ENCODE peak calls at places on chromosomes 7 and 10, in nine cellular contexts. One of them, this sample, is unnamed.

GRCh38 chr7:94305836-94306235 is 88.9 kb upstream of the COL1A2 start:
- DNase-seq in endodermal cell: no peak
- DNase-seq in CD4-positive, CD25-positive, alpha-beta regulatory T cell: no peak
- DNase-seq in WERI-Rb-1: no peak
- DNase-seq in small intestine: no peak
- DNase-seq in mesendoderm: no peak
- DNase-seq in psoas muscle: no peak
- DNase-seq in right atrium auricular region: no peak
- DNase-seq in fibroblast of lung: no peak
- DNase-seq in this sample: no peak

GRCh38 chr10:112227331-112227961 is 43.9 kb upstream of the GPAM start:
- DNase-seq in fibroblast of lung: peak
- DNase-seq in CD4-positive, CD25-positive, alpha-beta regulatory T cell: no peak
- DNase-seq in mesendoderm: no peak
- DNase-seq in WERI-Rb-1: no peak
- DNase-seq in right atrium auricular region: no peak
- DNase-seq in small intestine: no peak
- DNase-seq in endodermal cell: no peak
- DNase-seq in psoas muscle: no peak
- DNase-seq in this sample: no peak

GRCh38 chr7:100418930-100419659 is 9.4 kb downstream of the ZCWPW1 start:
- DNase-seq in right atrium auricular region: no peak
- DNase-seq in mesendoderm: no peak
- DNase-seq in endodermal cell: no peak
- DNase-seq in WERI-Rb-1: no peak
- DNase-seq in small intestine: no peak
- DNase-seq in CD4-positive, CD25-positive, alpha-beta regulatory T cell: no peak
- DNase-seq in psoas muscle: no peak
- DNase-seq in fibroblast of lung: peak
- DNase-seq in this sample: no peak

GRCh38 chr10:32237644-32238345 is 109.2 kb downstream of the EPC1 start:
- DNase-seq in right atrium auricular region: no peak
- DNase-seq in endodermal cell: no peak
- DNase-seq in fibroblast of lung: peak
- DNase-seq in mesendoderm: no peak
- DNase-seq in CD4-positive, CD25-positive, alpha-beta regulatory T cell: no peak
- DNase-seq in small intestine: no peak
- DNase-seq in WERI-Rb-1: no peak
- DNase-seq in psoas muscle: no peak
- DNase-seq in this sample: no peak

GRCh38 chr7:146366938-146367337 is 250.3 kb downstream of the CNTNAP2 start:
- DNase-seq in psoas muscle: no peak
- DNase-seq in endodermal cell: no peak
- DNase-seq in mesendoderm: no peak
- DNase-seq in CD4-positive, CD25-positive, alpha-beta regulatory T cell: no peak
- DNase-seq in right atrium auricular region: no peak
- DNase-seq in small intestine: no peak
- DNase-seq in fibroblast of lung: peak
- DNase-seq in WERI-Rb-1: no peak
- DNase-seq in this sample: no peak

GRCh38 chr10:14772399-14772798 is 2.3 kb downstream of the FAM107B start:
- DNase-seq in small intestine: no peak
- DNase-seq in mesendoderm: no peak
- DNase-seq in psoas muscle: no peak
- DNase-seq in right atrium auricular region: no peak
- DNase-seq in CD4-positive, CD25-positive, alpha-beta regulatory T cell: no peak
- DNase-seq in endodermal cell: no peak
- DNase-seq in WERI-Rb-1: no peak
- DNase-seq in fibroblast of lung: no peak
- DNase-seq in this sample: no peak

GRCh38 chr10:101653536-101653935 is 41.4 kb downstream of the FBXW4 start:
- DNase-seq in CD4-positive, CD25-positive, alpha-beta regulatory T cell: no peak
- DNase-seq in fibroblast of lung: no peak
- DNase-seq in small intestine: no peak
- DNase-seq in mesendoderm: no peak
- DNase-seq in right atrium auricular region: no peak
- DNase-seq in psoas muscle: no peak
- DNase-seq in WERI-Rb-1: no peak
- DNase-seq in endodermal cell: no peak
- DNase-seq in this sample: no peak

GRCh38 chr10:83212632-83213349 is 926.5 kb upstream of the GHITM start:
- DNase-seq in CD4-positive, CD25-positive, alpha-beta regulatory T cell: no peak
- DNase-seq in fibroblast of lung: peak
- DNase-seq in mesendoderm: peak
- DNase-seq in small intestine: no peak
- DNase-seq in psoas muscle: no peak
- DNase-seq in WERI-Rb-1: no peak
- DNase-seq in endodermal cell: no peak
- DNase-seq in right atrium auricular region: no peak
- DNase-seq in this sample: no peak

GRCh38 chr10:17590969-17591645 is 26.1 kb downstream of the HACD1 start:
- DNase-seq in CD4-positive, CD25-positive, alpha-beta regulatory T cell: no peak
- DNase-seq in fibroblast of lung: no peak
- DNase-seq in WERI-Rb-1: no peak
- DNase-seq in psoas muscle: no peak
- DNase-seq in mesendoderm: no peak
- DNase-seq in right atrium auricular region: no peak
- DNase-seq in endodermal cell: no peak
- DNase-seq in small intestine: no peak
- DNase-seq in this sample: no peak

GRCh38 chr10:17585001-17585400 is 32.2 kb downstream of the HACD1 start:
- DNase-seq in fibroblast of lung: no peak
- DNase-seq in right atrium auricular region: no peak
- DNase-seq in mesendoderm: no peak
- DNase-seq in small intestine: no peak
- DNase-seq in endodermal cell: no peak
- DNase-seq in CD4-positive, CD25-positive, alpha-beta regulatory T cell: no peak
- DNase-seq in WERI-Rb-1: no peak
- DNase-seq in psoas muscle: no peak
- DNase-seq in this sample: no peak

GRCh38 chr10:17582015-17582414 is 35.2 kb downstream of the HACD1 start:
- DNase-seq in right atrium auricular region: no peak
- DNase-seq in small intestine: no peak
- DNase-seq in psoas muscle: no peak
- DNase-seq in fibroblast of lung: no peak
- DNase-seq in CD4-positive, CD25-positive, alpha-beta regulatory T cell: no peak
- DNase-seq in endodermal cell: no peak
- DNase-seq in mesendoderm: no peak
- DNase-seq in WERI-Rb-1: no peak
- DNase-seq in this sample: no peak

GRCh38 chr10:17588420-17588819 is 28.8 kb downstream of the HACD1 start:
- DNase-seq in right atrium auricular region: no peak
- DNase-seq in WERI-Rb-1: no peak
- DNase-seq in small intestine: no peak
- DNase-seq in endodermal cell: no peak
- DNase-seq in psoas muscle: no peak
- DNase-seq in mesendoderm: no peak
- DNase-seq in fibroblast of lung: no peak
- DNase-seq in CD4-positive, CD25-positive, alpha-beta regulatory T cell: no peak
- DNase-seq in this sample: no peak

DNA sequence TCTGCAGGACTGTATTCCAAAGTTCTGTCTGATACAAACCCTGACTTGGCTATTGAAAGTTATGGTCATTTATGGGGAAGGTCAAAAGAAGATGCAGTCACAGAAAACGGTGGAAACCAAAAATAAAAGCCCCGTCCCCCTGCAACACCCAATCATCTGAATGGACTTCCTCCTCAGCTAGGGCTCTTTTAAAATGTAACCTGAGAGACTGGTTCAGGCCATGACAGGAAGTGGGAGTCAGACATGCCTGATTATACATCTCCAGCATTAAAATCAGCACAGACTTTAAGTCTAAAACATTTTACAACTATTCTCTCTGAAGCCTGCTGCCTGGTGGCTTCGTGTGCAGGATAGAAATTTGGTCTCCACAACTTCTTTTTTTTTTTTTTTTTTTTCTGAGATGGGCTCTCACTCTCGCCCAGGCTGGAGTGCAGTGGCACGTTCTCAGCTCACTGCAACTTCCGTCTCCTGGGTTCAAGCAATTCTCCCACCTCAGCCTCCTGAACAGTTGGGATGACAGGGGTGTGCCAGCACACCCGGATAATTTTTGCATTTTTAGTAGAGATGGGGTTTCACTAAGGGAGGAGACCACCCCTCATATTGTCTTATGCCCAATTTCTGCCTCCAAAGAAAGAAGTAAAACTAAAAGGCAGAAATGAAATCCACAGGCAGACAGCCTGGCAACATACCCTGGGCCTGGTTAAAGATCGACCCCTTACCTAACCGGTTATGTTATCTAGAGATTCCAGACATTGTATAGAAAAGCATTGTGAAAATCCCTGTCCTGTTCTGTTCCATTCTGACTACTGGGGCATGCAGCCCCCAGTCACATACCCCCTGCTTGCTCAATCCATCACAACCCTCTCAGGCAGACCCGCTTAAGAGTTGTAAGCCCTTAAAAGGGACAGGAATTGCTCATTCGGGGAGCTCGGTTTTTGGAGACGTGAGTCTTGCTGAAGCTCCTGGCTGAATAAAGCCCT is 30.1 kb downstream of the HACD1 start:
- DNase-seq in psoas muscle: no peak
- DNase-seq in endodermal cell: no peak
- DNase-seq in WERI-Rb-1: no peak
- DNase-seq in CD4-positive, CD25-positive, alpha-beta regulatory T cell: no peak
- DNase-seq in mesendoderm: peak
- DNase-seq in small intestine: no peak
- DNase-seq in fibroblast of lung: peak
- DNase-seq in right atrium auricular region: no peak
- DNase-seq in this sample: no peak
- H3K27ac ChIP-seq in psoas muscle: no peak
- H3K27ac ChIP-seq in endodermal cell: no peak
- H3K27ac ChIP-seq in WERI-Rb-1: no peak
- H3K27ac ChIP-seq in CD4-positive, CD25-positive, alpha-beta regulatory T cell: no peak
- H3K27ac ChIP-seq in mesendoderm: no peak
- H3K27ac ChIP-seq in small intestine: no peak
- H3K27ac ChIP-seq in fibroblast of lung: no peak
- H3K27ac ChIP-seq in right atrium auricular region: no peak
- H3K27ac ChIP-seq in this sample: no peak

DNA sequence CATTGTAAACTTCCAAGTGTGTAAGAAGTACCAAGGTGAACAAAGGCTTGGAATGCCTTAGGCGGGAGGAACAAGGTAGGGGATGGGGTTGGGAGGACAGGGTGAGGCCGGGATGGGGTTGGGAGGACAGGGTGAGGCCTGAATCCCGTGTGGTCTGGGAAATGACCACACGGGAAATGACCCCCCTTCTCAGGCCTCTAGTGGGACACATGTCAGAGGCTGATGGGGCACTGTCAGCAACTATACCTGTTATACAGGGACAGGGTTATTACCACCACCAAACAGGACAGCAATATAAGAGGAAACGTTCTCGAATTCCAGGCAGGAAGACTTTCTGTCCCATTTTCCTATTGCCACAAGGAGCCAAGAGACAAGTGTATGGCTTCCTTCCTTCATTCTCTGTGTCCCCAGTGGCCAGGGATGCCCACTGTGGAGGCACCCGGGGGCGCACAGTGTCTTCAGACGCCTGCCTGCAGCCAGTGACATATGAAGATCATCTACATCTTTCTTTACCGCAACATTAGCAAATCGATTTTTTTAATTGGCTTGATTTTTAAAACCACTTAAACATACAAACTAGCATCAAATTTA is 1.3 kb downstream of the MKI67 start:
- DNase-seq in psoas muscle: no peak
- DNase-seq in small intestine: peak
- DNase-seq in CD4-positive, CD25-positive, alpha-beta regulatory T cell: no peak
- DNase-seq in endodermal cell: no peak
- DNase-seq in mesendoderm: peak
- DNase-seq in WERI-Rb-1: no peak
- DNase-seq in right atrium auricular region: no peak
- DNase-seq in fibroblast of lung: no peak
- DNase-seq in this sample: no peak
- H3K27ac ChIP-seq in psoas muscle: no peak
- H3K27ac ChIP-seq in small intestine: no peak
- H3K27ac ChIP-seq in CD4-positive, CD25-positive, alpha-beta regulatory T cell: peak
- H3K27ac ChIP-seq in endodermal cell: no peak
- H3K27ac ChIP-seq in mesendoderm: no peak
- H3K27ac ChIP-seq in WERI-Rb-1: peak
- H3K27ac ChIP-seq in right atrium auricular region: no peak
- H3K27ac ChIP-seq in fibroblast of lung: peak
- H3K27ac ChIP-seq in this sample: no peak

GRCh38 chr10:2214035-2214434 is 476.7 kb upstream of the ADARB2 start:
- DNase-seq in mesendoderm: no peak
- DNase-seq in psoas muscle: no peak
- DNase-seq in endodermal cell: no peak
- DNase-seq in right atrium auricular region: no peak
- DNase-seq in small intestine: no peak
- DNase-seq in fibroblast of lung: peak
- DNase-seq in CD4-positive, CD25-positive, alpha-beta regulatory T cell: no peak
- DNase-seq in WERI-Rb-1: no peak
- DNase-seq in this sample: no peak
- H3K27ac ChIP-seq in mesendoderm: no peak
- H3K27ac ChIP-seq in psoas muscle: no peak
- H3K27ac ChIP-seq in endodermal cell: no peak
- H3K27ac ChIP-seq in right atrium auricular region: no peak
- H3K27ac ChIP-seq in small intestine: no peak
- H3K27ac ChIP-seq in fibroblast of lung: no peak
- H3K27ac ChIP-seq in CD4-positive, CD25-positive, alpha-beta regulatory T cell: no peak
- H3K27ac ChIP-seq in WERI-Rb-1: no peak
- H3K27ac ChIP-seq in this sample: no peak

DNA sequence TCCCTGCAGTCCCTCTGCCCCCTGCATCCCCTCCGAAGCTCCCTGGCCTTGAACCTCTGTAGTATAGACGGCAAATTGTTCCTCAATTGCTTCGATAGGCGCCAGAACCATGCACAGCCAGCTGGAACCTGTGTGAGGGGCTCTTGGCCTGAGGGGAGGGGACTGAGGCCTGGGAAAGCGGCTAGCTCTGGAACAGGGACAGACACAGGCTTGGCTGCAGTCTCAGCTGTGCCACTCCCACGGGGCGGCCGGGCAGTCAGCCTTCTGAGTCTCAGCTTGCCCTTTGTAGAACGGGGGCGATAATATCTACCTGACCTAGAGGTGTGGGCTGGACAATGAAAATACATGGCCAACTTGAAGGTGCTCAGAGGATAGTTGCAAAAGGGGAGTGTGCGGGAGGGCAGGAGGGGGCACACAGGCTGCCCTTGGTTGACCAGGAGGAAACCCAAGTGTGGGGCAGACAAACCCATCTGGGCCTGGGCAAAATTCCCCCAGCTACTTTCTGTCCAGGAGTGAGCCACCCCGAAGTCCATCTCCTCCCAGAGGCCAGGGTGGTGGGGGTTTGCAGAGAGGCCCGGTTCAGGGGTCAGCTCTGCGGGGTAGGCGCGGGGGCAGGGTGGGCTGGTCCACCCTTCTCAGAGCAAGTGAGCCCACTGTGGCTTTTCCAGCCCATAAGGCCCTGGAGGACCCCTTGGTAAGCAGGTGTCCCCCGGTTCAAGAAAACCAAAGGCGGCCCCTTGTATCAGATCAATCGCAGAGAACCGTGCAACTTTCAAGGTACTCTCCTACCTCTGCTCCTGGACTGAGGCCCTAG is 4.6 kb downstream of the CRYGN start:
- DNase-seq in small intestine: no peak
- DNase-seq in mesendoderm: no peak
- DNase-seq in fibroblast of lung: no peak
- DNase-seq in endodermal cell: no peak
- DNase-seq in WERI-Rb-1: no peak
- DNase-seq in right atrium auricular region: no peak
- DNase-seq in psoas muscle: no peak
- DNase-seq in CD4-positive, CD25-positive, alpha-beta regulatory T cell: no peak
- DNase-seq in this sample: no peak
- H3K27ac ChIP-seq in small intestine: no peak
- H3K27ac ChIP-seq in mesendoderm: no peak
- H3K27ac ChIP-seq in fibroblast of lung: no peak
- H3K27ac ChIP-seq in endodermal cell: no peak
- H3K27ac ChIP-seq in WERI-Rb-1: no peak
- H3K27ac ChIP-seq in right atrium auricular region: no peak
- H3K27ac ChIP-seq in psoas muscle: no peak
- H3K27ac ChIP-seq in CD4-positive, CD25-positive, alpha-beta regulatory T cell: no peak
- H3K27ac ChIP-seq in this sample: no peak